ENCODE peak calls at places on chromosomes 1 and 21, in five cellular contexts. One of them, this sample, is unnamed.

GRCh38 chr1:201015551-201016091 is 7.9 kb downstream of the KIF21B start:
- DNase-seq in mucosa of descending colon: no peak
- DNase-seq in psoas muscle: no peak
- DNase-seq in stomach: no peak
- DNase-seq in BJ: no peak
- DNase-seq in this sample: no peak

GRCh38 chr21:39633770-39634181 is 21.0 kb downstream of the B3GALT5 start:
- DNase-seq in mucosa of descending colon: no peak
- DNase-seq in psoas muscle: no peak
- DNase-seq in stomach: no peak
- DNase-seq in BJ: peak; percentile 95
- DNase-seq in this sample: peak; percentile 92

GRCh38 chr1:88802950-88803349 is 88.4 kb downstream of the GTF2B start:
- DNase-seq in mucosa of descending colon: no peak
- DNase-seq in psoas muscle: no peak
- DNase-seq in stomach: no peak
- DNase-seq in BJ: peak; percentile 31
- DNase-seq in this sample: peak; percentile 68

GRCh38 chr1:77513839-77514763 is 168.4 kb downstream of the ZZZ3 start:
- DNase-seq in mucosa of descending colon: no peak
- DNase-seq in psoas muscle: no peak
- DNase-seq in stomach: no peak
- DNase-seq in BJ: peak; percentile 91
- DNase-seq in this sample: peak; percentile 86

GRCh38 chr1:188244681-188245080 is 1415.9 kb downstream of the PLA2G4A start:
- DNase-seq in mucosa of descending colon: no peak
- DNase-seq in psoas muscle: no peak
- DNase-seq in stomach: no peak
- DNase-seq in BJ: no peak
- DNase-seq in this sample: no peak

GRCh38 chr21:45796003-45796402 is 152.5 kb downstream of the PCBP3 start:
- DNase-seq in mucosa of descending colon: no peak
- DNase-seq in psoas muscle: no peak
- DNase-seq in stomach: no peak
- DNase-seq in BJ: no peak
- DNase-seq in this sample: no peak

GRCh38 chr1:29688477-29689365 is 452.4 kb downstream of the PTPRU start:
- DNase-seq in mucosa of descending colon: no peak
- DNase-seq in psoas muscle: peak; percentile 26
- DNase-seq in stomach: no peak
- DNase-seq in BJ: peak; percentile 63
- DNase-seq in this sample: peak; percentile 65

GRCh38 chr1:246527402-246528088 is 20.5 kb upstream of the SMYD3 start:
- DNase-seq in mucosa of descending colon: no peak
- DNase-seq in psoas muscle: no peak
- DNase-seq in stomach: no peak
- DNase-seq in BJ: no peak
- DNase-seq in this sample: no peak

GRCh38 chr21:14942801-14943490 is 121.9 kb downstream of the NRIP1 start:
- DNase-seq in mucosa of descending colon: no peak
- DNase-seq in psoas muscle: no peak
- DNase-seq in stomach: no peak
- DNase-seq in BJ: no peak
- DNase-seq in this sample: peak; percentile 89

GRCh38 chr21:45262616-45263015 is 25.1 kb downstream of the POFUT2 start:
- DNase-seq in mucosa of descending colon: no peak
- DNase-seq in psoas muscle: no peak
- DNase-seq in stomach: peak; percentile 26
- DNase-seq in BJ: no peak
- DNase-seq in this sample: no peak

GRCh38 chr1:188055921-188056505 is 1227.3 kb downstream of the PLA2G4A start:
- DNase-seq in mucosa of descending colon: no peak
- DNase-seq in psoas muscle: no peak
- DNase-seq in stomach: no peak
- DNase-seq in BJ: no peak
- DNase-seq in this sample: no peak

GRCh38 chr1:201820413-201820812 is 8.5 kb upstream of the IPO9 start:
- DNase-seq in mucosa of descending colon: no peak
- DNase-seq in psoas muscle: no peak
- DNase-seq in stomach: no peak
- DNase-seq in BJ: no peak
- DNase-seq in this sample: no peak

GRCh38 chr1:31335007-31335406 is 37.9 kb downstream of the FABP3 start:
- DNase-seq in mucosa of descending colon: no peak
- DNase-seq in psoas muscle: no peak
- DNase-seq in stomach: no peak
- DNase-seq in BJ: peak; percentile 8
- DNase-seq in this sample: peak; percentile 67

GRCh38 chr1:212162635-212163034 is 122.6 kb upstream of the PPP2R5A start:
- DNase-seq in mucosa of descending colon: no peak
- DNase-seq in psoas muscle: no peak
- DNase-seq in stomach: peak; percentile 61
- DNase-seq in BJ: peak; percentile 12
- DNase-seq in this sample: peak; percentile 89

GRCh38 chr1:199322278-199322677 is 683.4 kb downstream of the PTPRC start:
- DNase-seq in mucosa of descending colon: no peak
- DNase-seq in psoas muscle: no peak
- DNase-seq in stomach: no peak
- DNase-seq in BJ: no peak
- DNase-seq in this sample: no peak

GRCh38 chr1:195939844-195940243 is 668.4 kb downstream of the KCNT2 start:
- DNase-seq in mucosa of descending colon: no peak
- DNase-seq in psoas muscle: no peak
- DNase-seq in stomach: no peak
- DNase-seq in BJ: no peak
- DNase-seq in this sample: peak; percentile 6

GRCh38 chr1:62435231-62436038 is 1.4 kb upstream of the USP1 start:
- DNase-seq in mucosa of descending colon: peak; percentile 68
- DNase-seq in psoas muscle: peak; percentile 56
- DNase-seq in stomach: no peak
- DNase-seq in BJ: no peak
- DNase-seq in this sample: no peak

GRCh38 chr1:248862695-248863010 is 3.8 kb upstream of the ZNF692 start:
- DNase-seq in mucosa of descending colon: no peak
- DNase-seq in psoas muscle: no peak
- DNase-seq in stomach: no peak
- DNase-seq in BJ: no peak
- DNase-seq in this sample: no peak

GRCh38 chr1:2639607-2640521 is 7.0 kb upstream of the MMEL1 start:
- DNase-seq in mucosa of descending colon: no peak
- DNase-seq in psoas muscle: no peak
- DNase-seq in stomach: peak; percentile 15
- DNase-seq in BJ: no peak
- DNase-seq in this sample: no peak

GRCh38 chr1:43549921-43550597 is 19.4 kb downstream of the PTPRF start:
- DNase-seq in mucosa of descending colon: peak; percentile 92
- DNase-seq in psoas muscle: no peak
- DNase-seq in stomach: peak; percentile 95
- DNase-seq in BJ: no peak
- DNase-seq in this sample: no peak

GRCh38 chr1:163090321-163090945 is 21.3 kb downstream of the RGS4 start:
- DNase-seq in mucosa of descending colon: no peak
- DNase-seq in psoas muscle: no peak
- DNase-seq in stomach: no peak
- DNase-seq in BJ: no peak
- DNase-seq in this sample: peak; percentile 79

GRCh38 chr1:43147625-43148319 is 24.3 kb downstream of the EBNA1BP2 start:
- DNase-seq in mucosa of descending colon: peak; percentile 70
- DNase-seq in psoas muscle: peak; percentile 66
- DNase-seq in stomach: peak; percentile 84
- DNase-seq in BJ: peak; percentile 22
- DNase-seq in this sample: peak; percentile 67

GRCh38 chr1:58780586-58781452 is 3.0 kb downstream of the JUN start:
- DNase-seq in mucosa of descending colon: no peak
- DNase-seq in psoas muscle: no peak
- DNase-seq in stomach: peak; percentile 34
- DNase-seq in BJ: no peak
- DNase-seq in this sample: peak; percentile 41

GRCh38 chr1:156336242-156336641 is 1.9 kb downstream of the CCT3 start:
- DNase-seq in mucosa of descending colon: no peak
- DNase-seq in psoas muscle: no peak
- DNase-seq in stomach: no peak
- DNase-seq in BJ: no peak
- DNase-seq in this sample: peak; percentile 24
- TF ChIP-seq CTCF in mucosa of descending colon: no peak
- TF ChIP-seq CTCF in psoas muscle: no peak
- TF ChIP-seq CTCF in stomach: no peak
- TF ChIP-seq CTCF in BJ: peak; percentile 15
- TF ChIP-seq CTCF in this sample: peak; percentile 41

GRCh38 chr1:50332941-50333594 is 90.2 kb downstream of the DMRTA2 start:
- DNase-seq in mucosa of descending colon: peak; percentile 71
- DNase-seq in psoas muscle: peak; percentile 74
- DNase-seq in stomach: peak; percentile 40
- DNase-seq in BJ: no peak
- DNase-seq in this sample: peak; percentile 46
- H3K4me3 ChIP-seq in mucosa of descending colon: peak overlapping the region; percentile 6
- H3K4me3 ChIP-seq in psoas muscle: peak overlapping the region; percentile 60
- H3K4me3 ChIP-seq in stomach: peak overlapping the region; percentile 49
- H3K4me3 ChIP-seq in BJ: peak overlapping the region; percentile 34
- H3K4me3 ChIP-seq in this sample: peak overlapping the region; percentile 53

GRCh38 chr1:17909634-17910033 is 154.5 kb downstream of the ACTL8 start:
- DNase-seq in mucosa of descending colon: no peak
- DNase-seq in psoas muscle: no peak
- DNase-seq in stomach: no peak
- DNase-seq in BJ: no peak
- DNase-seq in this sample: peak; percentile 61
- TF ChIP-seq CTCF in mucosa of descending colon: no peak
- TF ChIP-seq CTCF in psoas muscle: no peak
- TF ChIP-seq CTCF in stomach: no peak
- TF ChIP-seq CTCF in BJ: peak; percentile 44
- TF ChIP-seq CTCF in this sample: peak; percentile 77

GRCh38 chr1:84719477-84720274 is 29.4 kb upstream of the SSX2IP start:
- DNase-seq in mucosa of descending colon: no peak
- DNase-seq in psoas muscle: no peak
- DNase-seq in stomach: no peak
- DNase-seq in BJ: peak; percentile 88
- DNase-seq in this sample: no peak
- H3K4me3 ChIP-seq in mucosa of descending colon: no peak overlapping the region
- H3K4me3 ChIP-seq in psoas muscle: no peak overlapping the region
- H3K4me3 ChIP-seq in stomach: no peak overlapping the region
- H3K4me3 ChIP-seq in BJ: no peak overlapping the region
- H3K4me3 ChIP-seq in this sample: no peak overlapping the region

DNA sequence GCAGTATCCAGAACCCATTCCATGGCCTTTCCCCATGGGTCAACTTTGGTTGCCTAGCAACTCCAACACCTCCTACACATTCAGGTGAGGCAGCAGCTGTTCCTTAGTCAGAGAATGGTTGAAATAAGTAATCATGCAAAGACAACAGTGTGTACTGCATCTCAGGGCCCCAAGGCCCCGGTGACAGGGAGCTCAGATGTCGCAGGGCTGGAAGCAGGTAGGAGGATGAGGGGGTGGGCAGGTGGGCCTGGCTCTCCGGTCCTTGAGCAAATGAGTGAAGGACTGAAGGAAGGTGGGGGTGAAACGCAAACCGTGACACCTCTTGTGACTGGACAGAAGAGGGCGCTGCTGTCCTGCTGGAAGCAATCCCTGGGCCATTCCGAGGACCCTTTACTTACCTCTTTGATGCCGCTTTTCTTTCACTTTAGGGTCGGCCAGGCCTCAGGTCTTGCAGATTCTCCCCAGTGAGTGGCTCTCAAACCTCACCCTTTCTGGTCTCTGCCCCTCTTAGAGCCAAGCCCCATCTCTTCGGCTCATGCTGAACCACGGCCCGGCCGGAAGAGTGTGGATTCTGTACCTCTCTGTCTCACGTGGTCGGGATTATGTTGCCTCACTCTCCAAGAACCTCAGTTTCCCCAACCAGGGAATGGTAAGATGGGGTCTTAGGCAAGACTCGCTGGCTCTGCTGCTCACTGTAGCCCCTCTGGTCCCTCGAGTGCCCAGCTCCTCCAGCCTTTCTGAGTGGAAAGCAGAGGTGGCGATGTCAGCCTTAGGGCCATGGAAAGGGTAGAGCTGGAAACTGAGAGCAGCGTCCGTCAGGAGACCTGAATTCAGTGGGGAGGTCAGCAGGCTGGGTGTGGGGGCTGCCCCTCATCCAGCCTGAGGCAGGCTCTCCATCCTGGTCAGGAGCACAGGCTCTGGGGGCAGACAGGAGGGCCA is 5.6 kb upstream of the KCNA10 start:
- DNase-seq in mucosa of descending colon: no peak
- DNase-seq in psoas muscle: no peak
- DNase-seq in stomach: peak; percentile 38
- DNase-seq in BJ: no peak
- DNase-seq in this sample: peak; percentile 67
- TF ChIP-seq CTCF in mucosa of descending colon: peak; percentile 25
- TF ChIP-seq CTCF in psoas muscle: peak; percentile 52
- TF ChIP-seq CTCF in stomach: peak; percentile 58
- TF ChIP-seq CTCF in BJ: peak; percentile 66
- TF ChIP-seq CTCF in this sample: peak; percentile 82

DNA sequence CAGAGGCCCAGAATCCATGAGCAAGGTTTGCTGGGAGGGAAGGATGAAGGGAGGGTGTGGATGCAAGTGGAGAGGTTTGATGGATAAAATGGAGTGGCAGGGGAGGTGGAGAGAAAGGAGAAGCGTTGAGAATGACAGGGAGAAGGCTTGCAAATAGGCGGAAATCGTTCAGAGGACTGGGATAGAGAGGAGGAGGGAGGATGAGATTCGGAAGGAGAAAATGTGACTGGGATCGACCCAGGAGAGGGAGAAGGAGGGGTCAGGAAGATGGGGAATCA is 376 bp downstream of the AVPR1B start:
- DNase-seq in mucosa of descending colon: no peak
- DNase-seq in psoas muscle: no peak
- DNase-seq in stomach: no peak
- DNase-seq in BJ: no peak
- DNase-seq in this sample: no peak
- H3K4me3 ChIP-seq in mucosa of descending colon: no peak overlapping the region
- H3K4me3 ChIP-seq in psoas muscle: peak overlapping the region; percentile 57
- H3K4me3 ChIP-seq in stomach: peak overlapping the region; percentile 59
- H3K4me3 ChIP-seq in BJ: no peak overlapping the region
- H3K4me3 ChIP-seq in this sample: no peak overlapping the region

DNA sequence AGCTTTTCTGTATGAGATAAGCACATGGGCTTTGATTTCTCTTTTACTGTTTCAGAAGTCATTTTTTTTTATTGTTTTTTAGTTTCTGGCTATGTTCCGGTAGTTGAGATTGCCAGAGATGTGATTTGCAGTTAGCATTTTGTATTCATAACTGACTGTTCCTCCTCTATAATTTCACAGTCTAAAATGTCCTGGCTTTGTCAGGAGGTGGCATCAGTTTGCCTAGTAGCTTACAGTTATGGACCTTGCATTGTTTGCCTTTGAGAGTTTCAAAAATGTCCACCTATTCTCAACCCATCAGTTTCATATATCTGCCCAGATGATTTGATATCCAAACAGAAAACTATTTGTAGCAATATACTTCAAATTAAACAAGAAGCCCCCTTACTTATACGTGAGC is 39.5 kb upstream of the ST6GALNAC3 start:
- DNase-seq in mucosa of descending colon: no peak
- DNase-seq in psoas muscle: no peak
- DNase-seq in stomach: no peak
- DNase-seq in BJ: no peak
- DNase-seq in this sample: no peak
- TF ChIP-seq CTCF in mucosa of descending colon: no peak
- TF ChIP-seq CTCF in psoas muscle: no peak
- TF ChIP-seq CTCF in stomach: no peak
- TF ChIP-seq CTCF in BJ: peak; percentile 27
- TF ChIP-seq CTCF in this sample: peak; percentile 45

GRCh38 chr1:158177705-158178450 is 2.8 kb upstream of the CD1D start:
- DNase-seq in mucosa of descending colon: peak; percentile 97
- DNase-seq in psoas muscle: peak; percentile 96
- DNase-seq in stomach: peak; percentile 86
- DNase-seq in BJ: no peak
- DNase-seq in this sample: peak; percentile 70
- H3K4me3 ChIP-seq in mucosa of descending colon: no peak overlapping the region
- H3K4me3 ChIP-seq in psoas muscle: peak overlapping the region; percentile 53
- H3K4me3 ChIP-seq in stomach: peak overlapping the region; percentile 52
- H3K4me3 ChIP-seq in BJ: peak overlapping the region; percentile 36
- H3K4me3 ChIP-seq in this sample: peak overlapping the region; percentile 70

GRCh38 chr1:114316204-114316603 is 162.5 kb upstream of the SYT6 start:
- DNase-seq in mucosa of descending colon: no peak
- DNase-seq in psoas muscle: no peak
- DNase-seq in stomach: no peak
- DNase-seq in BJ: no peak
- DNase-seq in this sample: no peak
- TF ChIP-seq CTCF in mucosa of descending colon: no peak
- TF ChIP-seq CTCF in psoas muscle: no peak
- TF ChIP-seq CTCF in stomach: no peak
- TF ChIP-seq CTCF in BJ: no peak
- TF ChIP-seq CTCF in this sample: no peak